ENCODE peak calls at places on chromosome 17, in five cellular contexts. A is fibroblast of pulmonary artery, Y is HFF-Myc, G is MM.1S, W is GM12878. S is an unnamed sample.
A peak's percentile ranks its signal among the peaks of the same experiment; 100 is the strongest.

GRCh38 chr17:28726396-28726911 is 421 bp upstream of the TLCD1 start:
- DNase-seq in A (peak; percentile 41), Y (no peak), G (peak; percentile 70), W (no peak), S (no peak)

GRCh38 chr17:31687505-31688126 is 171.4 kb downstream of the COPRS start:
- DNase-seq in A (no peak), Y (no peak), G (no peak), W (no peak), S (no peak)

GRCh38 chr17:74454197-74455024 is 12.0 kb upstream of the CD300A start:
- DNase-seq in A (peak; percentile 79), Y (no peak), G (no peak), W (no peak), S (no peak)

GRCh38 chr17:79836952-79837887 is 2.0 kb downstream of the CBX4 start:
- DNase-seq in A (peak; percentile 86), Y (no peak), G (peak; percentile 59), W (no peak), S (no peak)

GRCh38 chr17:47423406-47424295 is 99.9 kb downstream of the EFCAB13 start:
- DNase-seq in A (no peak), Y (no peak), G (no peak), W (no peak), S (no peak)

GRCh38 chr17:52149626-52150025 is 8.9 kb downstream of the CA10 start:
- DNase-seq in A (no peak), Y (no peak), G (no peak), W (no peak), S (no peak)

GRCh38 chr17:62641101-62641500 is 13.6 kb downstream of the MRC2 start:
- DNase-seq in A (no peak), Y (no peak), G (no peak), W (no peak), S (no peak)

GRCh38 chr17:76446449-76447231 is 6.3 kb downstream of the UBE2O start:
- DNase-seq in A (peak; percentile 83), Y (peak; percentile 26), G (no peak), W (no peak), S (peak; percentile 86)

GRCh38 chr17:4229627-4230026 is 34.2 kb downstream of the ANKFY1 start:
- DNase-seq in A (peak; percentile 76), Y (no peak), G (no peak), W (no peak), S (peak; percentile 36)

GRCh38 chr17:57420674-57421392 is 164.5 kb downstream of the MSI2 start:
- DNase-seq in A (no peak), Y (peak; percentile 31), G (no peak), W (no peak), S (no peak)

GRCh38 chr17:78723001-78723796 is 58.9 kb downstream of the CYTH1 start:
- DNase-seq in A (no peak), Y (no peak), G (peak; percentile 35), W (no peak), S (no peak)

GRCh38 chr17:32483451-32484019 is 3.3 kb upstream of the CDK5R1 start:
- DNase-seq in A (peak; percentile 74), Y (no peak), G (no peak), W (no peak), S (no peak)

DNA sequence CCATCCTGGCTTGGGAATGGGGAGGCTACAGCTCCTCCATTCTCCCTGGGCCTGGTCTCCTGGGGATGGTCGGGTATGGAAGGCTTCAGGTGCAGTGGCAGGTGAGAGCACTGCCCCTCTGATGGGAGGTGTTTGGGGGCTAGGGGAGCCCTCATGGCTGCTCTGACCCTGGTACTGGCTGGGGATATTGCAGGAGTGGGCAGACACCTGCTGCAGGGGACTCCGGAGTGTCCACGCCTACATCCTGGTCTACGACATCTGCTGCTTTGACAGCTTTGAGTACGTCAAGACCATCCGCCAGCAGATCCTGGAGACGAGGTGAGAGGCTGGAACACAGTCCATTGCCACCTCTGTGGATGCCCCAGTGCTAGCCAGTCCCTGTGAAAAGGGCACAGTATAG is 8.8 kb downstream of the RASL10B start:
- DNase-seq in A (no peak), Y (no peak), G (no peak), W (no peak), S (no peak)
- TF ChIP-seq CTCF in A (no peak), Y (no peak), G (no peak), W (no peak), S (no peak)

GRCh38 chr17:81036128-81036891 is 1.4 kb downstream of the BAIAP2 start:
- DNase-seq in A (no peak), Y (no peak), G (no peak), W (no peak), S (no peak)

GRCh38 chr17:81034779-81035388 is at the start of gene BAIAP2:
- DNase-seq in A (peak; percentile 95), Y (peak; percentile 59), G (peak; percentile 83), W (peak; percentile 21), S (no peak)

GRCh38 chr17:81037026-81037782 is 2.3 kb downstream of the BAIAP2 start:
- DNase-seq in A (no peak), Y (no peak), G (no peak), W (no peak), S (no peak)

GRCh38 chr17:81034168-81034777 is 678 bp upstream of the BAIAP2 start:
- DNase-seq in A (no peak), Y (no peak), G (no peak), W (no peak), S (no peak)

GRCh38 chr17:81035389-81036127 is 607 bp downstream of the BAIAP2 start:
- DNase-seq in A (no peak), Y (no peak), G (no peak), W (no peak), S (no peak)
- H3K4me3 ChIP-seq in A (peak overlapping the region; percentile 67), Y (peak overlapping the region; percentile 62), G (no peak overlapping the region), W (no peak overlapping the region), S (peak overlapping the region; percentile 64)

GRCh38 chr17:37358830-37359681 is 16.7 kb upstream of the C17orf78 start:
- DNase-seq in A (peak; percentile 96), Y (peak; percentile 72), G (peak; percentile 97), W (peak; percentile 80), S (no peak)
- TF ChIP-seq CTCF in A (no peak), Y (no peak), G (peak; percentile 5), W (no peak), S (no peak)

DNA sequence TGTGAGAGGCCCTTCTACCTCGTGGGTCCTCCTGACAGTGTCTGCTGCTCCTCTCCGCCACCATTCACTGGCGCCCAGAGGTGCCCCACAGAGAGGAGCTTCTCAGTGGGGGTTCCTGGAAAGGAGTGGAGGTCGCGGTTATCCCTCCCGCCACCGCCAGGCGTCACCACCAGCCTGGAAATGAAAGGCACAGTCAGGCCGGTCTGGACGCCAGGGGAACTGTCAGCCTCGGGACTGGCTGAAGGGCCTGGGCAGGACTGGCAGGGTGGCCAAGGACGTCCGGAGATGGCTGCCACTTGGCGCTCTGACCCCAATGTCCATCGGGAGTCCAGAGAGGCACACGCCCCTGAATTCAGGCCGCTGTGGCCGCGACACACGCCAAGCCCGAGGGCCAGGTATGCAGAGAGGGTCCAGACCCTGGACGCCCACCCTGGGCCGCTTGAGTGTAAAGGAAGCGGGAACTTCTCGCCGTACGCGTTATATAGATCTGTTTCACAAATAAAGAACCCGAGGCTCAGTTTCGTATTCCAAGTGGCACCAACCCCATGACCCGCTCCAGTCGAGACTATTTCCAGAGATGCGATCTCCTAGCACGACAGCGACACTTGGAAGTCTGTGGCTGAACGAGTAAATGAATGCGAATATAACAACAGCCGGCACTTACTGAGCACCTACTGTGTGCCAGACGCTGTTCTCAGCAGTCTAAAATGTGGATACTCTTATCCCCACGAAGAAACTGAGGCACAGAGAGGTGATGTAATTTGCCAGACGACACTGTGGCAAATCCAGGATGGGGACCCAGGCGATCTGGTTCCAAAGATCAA is 7.6 kb upstream of the NXPH3 start:
- DNase-seq in A (peak; percentile 82), Y (peak; percentile 42), G (peak; percentile 78), W (no peak), S (no peak)
- H3K4me3 ChIP-seq in A (peak overlapping the region; percentile 46), Y (peak overlapping the region; percentile 32), G (peak overlapping the region; percentile 63), W (no peak overlapping the region), S (peak overlapping the region; percentile 52)

DNA sequence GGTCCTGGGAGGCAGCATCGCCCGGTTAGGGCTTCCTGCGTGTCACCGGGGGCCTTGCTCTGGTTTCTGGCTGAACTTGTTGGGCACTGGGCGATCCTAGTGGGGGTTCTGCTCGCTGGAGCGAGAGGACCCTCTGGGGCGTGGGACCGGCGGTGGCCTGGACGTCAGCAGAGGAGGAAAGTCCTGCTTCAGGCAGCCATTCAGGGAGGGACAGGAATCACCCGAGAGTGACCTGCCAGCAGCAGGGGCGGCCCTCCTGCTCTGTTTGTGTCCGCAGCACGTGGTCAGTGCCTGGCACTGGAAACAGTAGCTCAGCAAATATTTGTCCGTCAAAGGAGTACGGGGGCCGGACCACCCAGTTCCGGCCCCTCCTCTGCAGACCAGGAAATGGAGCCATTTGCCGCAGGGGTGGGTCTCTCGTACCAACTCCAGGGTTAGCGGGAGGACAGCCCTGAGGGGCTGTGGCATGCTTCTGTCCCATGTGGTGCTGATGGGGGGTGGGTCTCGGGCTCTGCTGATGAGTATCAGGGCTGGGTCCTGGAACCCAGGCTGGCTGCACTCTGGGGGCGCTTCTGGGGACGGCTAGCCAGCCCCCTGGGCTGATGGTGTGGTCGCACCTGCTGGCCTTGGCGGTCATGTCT is 48.3 kb downstream of the BAIAP2 start:
- DNase-seq in A (no peak), Y (no peak), G (no peak), W (no peak), S (no peak)
- TF ChIP-seq CTCF in A (no peak), Y (no peak), G (no peak), W (no peak), S (no peak)

DNA sequence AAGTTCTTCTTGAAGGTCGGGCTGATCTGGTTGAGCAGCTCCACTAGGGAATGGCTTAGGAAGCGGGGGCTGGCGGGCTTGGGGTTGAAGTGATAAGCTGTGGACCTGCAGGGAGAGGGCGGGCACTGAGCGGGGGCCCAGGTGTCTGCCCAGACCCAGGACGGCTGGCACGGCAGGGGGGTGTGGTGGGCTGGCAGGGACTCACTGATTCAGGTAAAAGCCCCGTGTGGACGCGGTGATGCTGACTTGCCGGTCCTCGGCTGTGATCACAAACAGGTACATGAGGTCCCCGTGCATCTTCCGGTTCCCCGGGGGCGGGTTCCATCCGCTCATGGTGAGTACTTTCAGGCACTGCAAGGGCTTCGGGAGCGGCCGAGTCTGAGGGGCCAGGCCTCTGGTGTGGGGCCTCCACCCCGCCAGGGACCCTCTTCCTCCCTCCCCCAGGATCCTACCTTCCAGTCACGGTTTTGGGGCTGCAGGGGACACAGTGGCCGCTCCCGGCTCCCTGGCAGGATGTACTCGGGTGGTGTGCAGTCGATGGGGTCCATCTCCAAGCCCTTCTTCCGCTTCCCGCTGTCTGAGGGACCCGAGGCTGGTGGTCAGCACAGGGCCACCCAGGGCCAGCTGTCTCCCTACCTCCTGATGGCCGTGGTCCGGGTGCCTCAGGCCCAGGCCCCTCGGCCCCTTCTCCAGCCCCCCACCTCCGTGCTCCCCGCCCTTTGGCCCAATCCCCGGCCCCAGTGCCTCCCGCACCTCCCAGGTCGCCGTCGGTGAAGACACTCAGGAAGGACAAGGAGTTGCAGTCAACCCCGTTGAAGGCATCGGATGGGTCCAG is 10.2 kb downstream of the CLUH start:
- DNase-seq in A (no peak), Y (no peak), G (no peak), W (no peak), S (no peak)
- H3K4me3 ChIP-seq in A (no peak overlapping the region), Y (no peak overlapping the region), G (no peak overlapping the region), W (no peak overlapping the region), S (no peak overlapping the region)

DNA sequence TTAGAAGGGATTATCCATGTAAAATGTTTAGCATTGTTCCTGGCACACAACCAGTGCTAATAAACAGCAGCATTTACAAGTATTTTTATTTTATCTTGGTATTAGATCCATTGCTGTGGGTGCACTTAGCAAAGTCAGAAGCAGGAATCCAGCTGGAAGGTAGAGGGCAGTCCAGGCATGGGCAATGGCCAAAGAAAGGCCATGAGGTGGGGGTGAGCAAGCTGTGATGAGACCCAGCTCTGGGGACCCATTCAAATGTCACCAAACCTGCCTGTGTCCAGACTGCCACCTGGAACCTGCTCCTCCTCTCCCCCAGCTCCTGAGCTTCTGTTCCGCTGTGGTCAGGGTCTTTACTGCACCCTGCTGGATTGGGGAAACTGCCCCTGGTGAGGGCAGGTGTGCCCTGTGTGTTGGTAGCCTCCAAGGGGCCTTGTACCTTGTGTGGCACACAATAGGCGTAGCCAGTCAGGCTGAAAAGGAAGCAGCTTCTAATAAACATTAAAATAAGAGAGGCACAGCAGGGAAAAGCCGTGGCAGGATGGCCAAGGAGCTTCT is 118.0 kb upstream of the CRHR1 start:
- DNase-seq in A (no peak), Y (no peak), G (no peak), W (no peak), S (no peak)
- TF ChIP-seq CTCF in A (no peak), Y (no peak), G (no peak), W (no peak), S (peak; percentile 37)

S was measured in epithelial cell of proximal tubule.